ENCODE peak calls at places on chromosomes 13 and 19, in five cellular contexts. A is mammary epithelial cell, E is posterior cingulate gyrus, O is left cardiac atrium, V is lung. N is an unnamed sample.

GRCh38 chr13:43363156-43363918 is 340.0 kb downstream of the DNAJC15 start:
- DNase-seq in A (no peak), E (no peak), O (no peak), V (no peak), N (no peak)

GRCh38 chr19:34662919-34663318 is 14.0 kb downstream of the SCGB2B2 start:
- DNase-seq in A (peak), E (no peak), O (no peak), V (no peak), N (no peak)

GRCh38 chr13:29847501-29847983 is 2.9 kb downstream of the UBL3 start:
- DNase-seq in A (peak), E (no peak), O (no peak), V (no peak), N (no peak)

GRCh38 chr13:23655321-23655720 is 85.1 kb downstream of the TNFRSF19 start:
- DNase-seq in A (no peak), E (no peak), O (no peak), V (no peak), N (no peak)

GRCh38 chr19:16203256-16204004 is 5.7 kb downstream of the AP1M1 start:
- DNase-seq in A (no peak), E (peak), O (no peak), V (no peak), N (no peak)

GRCh38 chr13:50080158-50080855 is 65.1 kb downstream of the KCNRG start:
- DNase-seq in A (peak), E (no peak), O (no peak), V (no peak), N (no peak)

GRCh38 chr19:17245535-17245984 is at the start of gene NR2F6:
- DNase-seq in A (peak), E (no peak), O (no peak), V (no peak), N (no peak)

GRCh38 chr13:113147206-113147605 is 11.2 kb upstream of the PROZ start:
- DNase-seq in A (no peak), E (no peak), O (no peak), V (no peak), N (no peak)

GRCh38 chr13:48158915-48159314 is 64.0 kb upstream of the MED4 start:
- DNase-seq in A (no peak), E (no peak), O (no peak), V (no peak), N (no peak)